ENCODE peak calls at places on chromosomes 1 and 21, in four cellular contexts. One of them, this sample, is unnamed.

GRCh38 chr1:226532553-226532952 is 16.0 kb upstream of the STUM start:
- DNase-seq in GM12891: no peak
- DNase-seq in H1: no peak
- DNase-seq in K562: no peak
- DNase-seq in this sample: no peak

GRCh38 chr1:230326971-230327891 is 98.9 kb downstream of the PGBD5 start:
- DNase-seq in GM12891: no peak
- DNase-seq in H1: no peak
- DNase-seq in K562: peak
- DNase-seq in this sample: no peak

GRCh38 chr1:43834280-43835140 is 99.1 kb upstream of the ARTN start:
- DNase-seq in GM12891: no peak
- DNase-seq in H1: no peak
- DNase-seq in K562: peak
- DNase-seq in this sample: no peak

GRCh38 chr1:183210678-183211077 is 24.6 kb downstream of the LAMC2 start:
- DNase-seq in GM12891: no peak
- DNase-seq in H1: no peak
- DNase-seq in K562: no peak
- DNase-seq in this sample: no peak

GRCh38 chr21:36202721-36203602 is 46.3 kb downstream of the DOP1B start:
- DNase-seq in GM12891: no peak
- DNase-seq in H1: no peak
- DNase-seq in K562: no peak
- DNase-seq in this sample: no peak

GRCh38 chr1:12518956-12519707 is 98.9 kb downstream of the DHRS3 start:
- DNase-seq in GM12891: no peak
- DNase-seq in H1: no peak
- DNase-seq in K562: no peak
- DNase-seq in this sample: no peak

GRCh38 chr1:7656821-7657220 is 114.3 kb upstream of the VAMP3 start:
- DNase-seq in GM12891: no peak
- DNase-seq in H1: no peak
- DNase-seq in K562: no peak
- DNase-seq in this sample: no peak

GRCh38 chr1:2179283-2180013 is 15.1 kb downstream of the FAAP20 start:
- DNase-seq in GM12891: no peak
- DNase-seq in H1: no peak
- DNase-seq in K562: peak
- DNase-seq in this sample: no peak

GRCh38 chr1:37692078-37692833 is at the start of gene CDCA8:
- DNase-seq in GM12891: peak
- DNase-seq in H1: peak
- DNase-seq in K562: peak
- DNase-seq in this sample: peak
- TF ChIP-seq POLR2A in GM12891: peak
- TF ChIP-seq POLR2A in H1: peak
- TF ChIP-seq POLR2A in K562: peak
- TF ChIP-seq POLR2A in this sample: peak

DNA sequence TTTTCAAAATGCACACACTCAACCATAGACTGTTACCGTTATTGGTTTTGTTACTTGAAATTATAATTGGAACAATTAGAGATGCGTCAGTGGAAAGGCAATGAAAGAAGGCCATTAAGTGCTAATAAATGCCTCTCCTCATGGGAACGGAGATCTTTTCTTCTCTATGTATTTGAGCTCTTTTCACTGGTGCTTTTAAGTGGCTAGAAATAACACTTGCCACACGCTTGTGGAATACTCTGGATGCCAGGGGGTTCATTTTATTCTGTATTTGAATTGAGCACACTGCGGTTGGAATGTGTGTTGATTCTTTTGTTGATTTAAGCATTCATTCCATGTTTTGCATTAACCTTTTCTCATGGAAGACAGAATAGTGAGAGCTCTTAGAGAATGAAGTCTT is 68.4 kb downstream of the DNM3 start:
- DNase-seq in GM12891: no peak
- DNase-seq in H1: peak
- DNase-seq in K562: no peak
- DNase-seq in this sample: no peak
- TF ChIP-seq TAF1 in GM12891: no peak
- TF ChIP-seq TAF1 in H1: no peak
- TF ChIP-seq TAF1 in K562: no peak
- TF ChIP-seq TAF1 in this sample: no peak

DNA sequence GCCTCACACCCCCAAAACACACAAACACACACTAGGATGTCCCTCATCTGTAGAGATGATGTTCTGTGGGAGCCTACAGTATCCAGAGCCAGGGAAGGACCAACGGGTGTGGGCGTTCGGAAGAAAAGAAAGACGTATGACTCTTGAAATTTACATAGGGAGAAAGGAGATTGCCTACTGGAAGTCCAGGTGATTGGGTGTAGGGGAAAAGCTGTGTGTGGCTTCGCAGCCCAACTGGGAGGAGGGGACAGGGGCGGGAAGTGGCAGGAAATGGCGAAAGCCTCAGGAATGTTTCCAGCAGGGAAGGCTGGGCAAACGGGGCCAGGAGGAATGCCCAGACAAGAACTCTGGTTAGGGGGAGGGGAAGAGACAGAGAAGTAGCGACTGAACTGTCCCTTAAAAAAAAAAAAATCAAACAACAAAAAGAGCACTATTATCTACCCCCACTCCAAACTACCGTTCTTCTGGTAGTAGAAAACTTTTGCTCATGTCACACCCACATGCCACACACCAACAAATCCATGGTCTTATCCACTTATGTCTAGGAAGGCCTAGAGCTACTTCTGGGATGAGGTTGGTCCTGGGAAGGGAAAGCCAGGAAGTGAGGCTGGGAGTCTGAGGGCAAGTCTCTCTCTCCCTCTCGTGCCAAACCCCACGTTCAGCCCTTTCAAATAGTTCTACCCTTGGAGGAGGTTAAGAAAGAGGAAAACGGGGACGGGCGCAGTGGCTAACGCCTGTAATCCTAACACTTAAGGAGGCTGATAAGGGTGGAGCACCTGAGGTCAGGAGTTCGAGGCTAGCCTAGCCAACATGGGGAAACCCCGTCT is 1.8 kb upstream of the CKS1B start:
- DNase-seq in GM12891: no peak
- DNase-seq in H1: peak
- DNase-seq in K562: no peak
- DNase-seq in this sample: no peak
- TF ChIP-seq POLR2AphosphoS5 in GM12891: no peak
- TF ChIP-seq POLR2AphosphoS5 in H1: peak
- TF ChIP-seq POLR2AphosphoS5 in K562: no peak
- TF ChIP-seq POLR2AphosphoS5 in this sample: no peak

GRCh38 chr1:33383489-33383888 is 47.4 kb downstream of the PHC2 start:
- DNase-seq in GM12891: no peak
- DNase-seq in H1: no peak
- DNase-seq in K562: no peak
- DNase-seq in this sample: no peak
- TF ChIP-seq POLR2A in GM12891: no peak
- TF ChIP-seq POLR2A in H1: no peak
- TF ChIP-seq POLR2A in K562: no peak
- TF ChIP-seq POLR2A in this sample: no peak

GRCh38 chr1:164733070-164733469 is 174.1 kb downstream of the PBX1 start:
- DNase-seq in GM12891: no peak
- DNase-seq in H1: no peak
- DNase-seq in K562: no peak
- DNase-seq in this sample: no peak

GRCh38 chr1:164725401-164725800 is 166.4 kb downstream of the PBX1 start:
- DNase-seq in GM12891: no peak
- DNase-seq in H1: no peak
- DNase-seq in K562: no peak
- DNase-seq in this sample: no peak

GRCh38 chr1:164731161-164731747 is 172.3 kb downstream of the PBX1 start:
- DNase-seq in GM12891: no peak
- DNase-seq in H1: no peak
- DNase-seq in K562: no peak
- DNase-seq in this sample: no peak

GRCh38 chr1:164726235-164726634 is 167.3 kb downstream of the PBX1 start:
- DNase-seq in GM12891: no peak
- DNase-seq in H1: no peak
- DNase-seq in K562: no peak
- DNase-seq in this sample: no peak

GRCh38 chr1:164728719-164729118 is 169.7 kb downstream of the PBX1 start:
- DNase-seq in GM12891: no peak
- DNase-seq in H1: no peak
- DNase-seq in K562: no peak
- DNase-seq in this sample: no peak
- TF ChIP-seq TAF1 in GM12891: no peak
- TF ChIP-seq TAF1 in H1: no peak
- TF ChIP-seq TAF1 in K562: no peak
- TF ChIP-seq TAF1 in this sample: no peak

GRCh38 chr21:43754948-43755781 is 20.9 kb downstream of the CSTB start:
- DNase-seq in GM12891: no peak
- DNase-seq in H1: no peak
- DNase-seq in K562: no peak
- DNase-seq in this sample: no peak

GRCh38 chr21:43751955-43752591 is 24.0 kb downstream of the CSTB start:
- DNase-seq in GM12891: no peak
- DNase-seq in H1: no peak
- DNase-seq in K562: no peak
- DNase-seq in this sample: no peak

GRCh38 chr21:43753439-43753799 is 22.7 kb downstream of the CSTB start:
- DNase-seq in GM12891: no peak
- DNase-seq in H1: no peak
- DNase-seq in K562: no peak
- DNase-seq in this sample: no peak

GRCh38 chr21:43750339-43751033 is 25.6 kb downstream of the CSTB start:
- DNase-seq in GM12891: no peak
- DNase-seq in H1: no peak
- DNase-seq in K562: no peak
- DNase-seq in this sample: no peak

GRCh38 chr21:43752758-43753438 is 23.2 kb downstream of the CSTB start:
- DNase-seq in GM12891: no peak
- DNase-seq in H1: no peak
- DNase-seq in K562: no peak
- DNase-seq in this sample: no peak
- TF ChIP-seq POLR2AphosphoS5 in GM12891: no peak
- TF ChIP-seq POLR2AphosphoS5 in H1: no peak
- TF ChIP-seq POLR2AphosphoS5 in K562: no peak
- TF ChIP-seq POLR2AphosphoS5 in this sample: no peak

GRCh38 chr1:156140879-156141707 is 12.3 kb upstream of the SEMA4A start:
- DNase-seq in GM12891: no peak
- DNase-seq in H1: no peak
- DNase-seq in K562: peak
- DNase-seq in this sample: no peak
- TF ChIP-seq POLR2A in GM12891: no peak
- TF ChIP-seq POLR2A in H1: no peak
- TF ChIP-seq POLR2A in K562: no peak
- TF ChIP-seq POLR2A in this sample: no peak